ENCODE peak calls at places on chromosomes 12 and 14, in seven cellular contexts. S, C, O, P, J, E and Q are unnamed samples.

GRCh38 chr12:52007158-52007921 is 594 bp downstream of the TAMALIN start:
- DNase-seq in S (no peak), C (no peak), O (no peak), P (peak), J (no peak), E (no peak), Q (no peak)

GRCh38 chr14:96627811-96628775 is 125.9 kb downstream of the PAPOLA start:
- DNase-seq in S (peak), C (no peak), O (no peak), P (no peak), J (no peak), E (no peak), Q (no peak)

GRCh38 chr14:73723799-73724621 is 9.8 kb upstream of the PNMA1 start:
- DNase-seq in S (peak), C (no peak), O (peak), P (no peak), J (no peak), E (no peak), Q (peak)

GRCh38 chr14:25121342-25122129 is 71.6 kb upstream of the STXBP6 start:
- DNase-seq in S (no peak), C (no peak), O (no peak), P (no peak), J (peak), E (no peak), Q (no peak)

GRCh38 chr12:109711596-109712461 is 1.8 kb upstream of the FAM222A start:
- DNase-seq in S (no peak), C (no peak), O (peak), P (no peak), J (peak), E (no peak), Q (no peak)

GRCh38 chr14:101057394-101057793 is 153.9 kb upstream of the RTL1 start:
- DNase-seq in S (no peak), C (no peak), O (no peak), P (no peak), J (no peak), E (no peak), Q (no peak)

GRCh38 chr12:55829967-55830600 is 697 bp upstream of the DNAJC14 start:
- DNase-seq in S (peak), C (peak), O (peak), P (peak), J (no peak), E (no peak), Q (peak)

GRCh38 chr14:63598821-63599220 is 42.9 kb downstream of the WDR89 start:
- DNase-seq in S (no peak), C (no peak), O (no peak), P (no peak), J (no peak), E (no peak), Q (no peak)

GRCh38 chr12:45076417-45077031 is 25.6 kb upstream of the DBX2 start:
- DNase-seq in S (no peak), C (no peak), O (no peak), P (no peak), J (no peak), E (no peak), Q (no peak)

GRCh38 chr12:8088574-8088973 is 6.5 kb downstream of the NECAP1 start:
- DNase-seq in S (no peak), C (no peak), O (no peak), P (peak), J (no peak), E (no peak), Q (peak)

GRCh38 chr12:128069359-128069997 is 197.5 kb upstream of the TMEM132C start:
- DNase-seq in S (peak), C (peak), O (peak), P (peak), J (peak), E (no peak), Q (no peak)

GRCh38 chr12:51817027-51817953 is 31.2 kb downstream of the FIGNL2 start:
- DNase-seq in S (no peak), C (no peak), O (no peak), P (no peak), J (no peak), E (no peak), Q (no peak)

GRCh38 chr14:85572845-85573244 is 42.9 kb downstream of the FLRT2 start:
- DNase-seq in S (no peak), C (no peak), O (no peak), P (no peak), J (no peak), E (no peak), Q (no peak)

GRCh38 chr14:47186491-47186890 is 488.9 kb downstream of the MDGA2 start:
- DNase-seq in S (no peak), C (no peak), O (no peak), P (no peak), J (no peak), E (no peak), Q (no peak)

GRCh38 chr14:73467800-73468199 is 9.5 kb upstream of the NUMB start:
- DNase-seq in S (no peak), C (no peak), O (peak), P (no peak), J (no peak), E (no peak), Q (no peak)

GRCh38 chr12:52794479-52795331 is 1.2 kb downstream of the KRT3 start:
- DNase-seq in S (no peak), C (no peak), O (no peak), P (no peak), J (no peak), E (no peak), Q (no peak)

GRCh38 chr12:106342397-106343212 is 14.9 kb upstream of the POLR3B start:
- DNase-seq in S (no peak), C (no peak), O (no peak), P (no peak), J (peak), E (no peak), Q (no peak)

GRCh38 chr12:63163542-63163941 is 12.5 kb upstream of the AVPR1A start:
- DNase-seq in S (no peak), C (no peak), O (no peak), P (no peak), J (no peak), E (no peak), Q (no peak)

GRCh38 chr12:124774462-124775167 is 89.0 kb downstream of the SCARB1 start:
- DNase-seq in S (no peak), C (no peak), O (no peak), P (peak), J (no peak), E (peak), Q (peak)

GRCh38 chr12:91813701-91814100 is 331.9 kb downstream of the BTG1 start:
- DNase-seq in S (no peak), C (no peak), O (no peak), P (no peak), J (no peak), E (no peak), Q (no peak)

GRCh38 chr12:54341343-54341742 is 16.4 kb downstream of the COPZ1 start:
- DNase-seq in S (no peak), C (no peak), O (no peak), P (no peak), J (no peak), E (no peak), Q (no peak)

GRCh38 chr14:26773906-26774593 is 176.2 kb upstream of the NOVA1 start:
- DNase-seq in S (no peak), C (no peak), O (no peak), P (no peak), J (no peak), E (no peak), Q (no peak)

DNA sequence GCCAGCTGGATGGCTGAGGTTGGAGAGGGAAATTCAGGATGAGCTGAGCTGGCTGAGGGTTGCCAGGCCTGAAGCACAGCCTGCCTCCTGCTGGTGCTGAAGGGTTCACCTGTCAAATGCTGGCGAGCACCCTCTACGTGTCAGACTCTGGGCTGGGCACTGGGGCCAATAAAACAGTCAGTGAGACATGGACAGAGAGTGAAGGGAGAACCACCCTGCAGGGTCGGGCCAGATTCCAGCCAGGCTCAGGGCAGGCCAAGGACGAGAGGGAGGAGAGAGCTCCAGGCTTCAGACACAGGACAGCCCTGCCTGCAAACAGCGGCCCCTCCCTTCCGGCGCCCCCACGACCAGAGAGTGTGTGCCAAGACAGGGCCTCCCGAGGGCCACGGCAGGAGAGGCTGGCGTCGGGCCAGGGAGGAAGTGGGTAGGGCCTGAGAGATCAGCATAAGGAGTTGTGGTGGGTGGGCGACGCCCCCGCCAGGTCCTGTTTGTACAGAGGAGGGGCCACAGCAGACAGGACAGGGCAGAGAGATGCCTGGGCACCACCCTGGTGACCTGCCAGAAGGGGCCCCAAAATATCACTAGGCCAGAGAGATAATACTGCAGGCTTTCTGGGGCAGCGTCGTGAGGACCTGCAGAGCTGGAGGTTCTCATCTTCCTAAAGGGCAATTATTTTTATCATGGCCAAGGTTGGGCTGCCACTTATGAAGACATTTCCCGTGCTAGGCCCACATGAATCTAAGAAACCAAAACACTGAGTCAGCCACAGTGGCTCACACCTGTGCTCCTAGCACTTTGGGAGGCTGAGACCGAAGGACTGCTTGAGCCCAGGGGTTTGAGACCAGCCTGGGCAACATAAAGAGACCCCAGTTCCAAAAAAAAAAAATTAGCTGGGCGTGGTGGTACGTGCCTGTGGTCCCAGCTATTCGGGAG is 73.1 kb upstream of the GPR68 start:
- DNase-seq in S (no peak), C (no peak), O (peak), P (no peak), J (no peak), E (no peak), Q (no peak)
- TF ChIP-seq TAF1 in S (no peak), C (no peak), O (no peak), P (no peak), J (no peak), E (no peak), Q (no peak)

DNA sequence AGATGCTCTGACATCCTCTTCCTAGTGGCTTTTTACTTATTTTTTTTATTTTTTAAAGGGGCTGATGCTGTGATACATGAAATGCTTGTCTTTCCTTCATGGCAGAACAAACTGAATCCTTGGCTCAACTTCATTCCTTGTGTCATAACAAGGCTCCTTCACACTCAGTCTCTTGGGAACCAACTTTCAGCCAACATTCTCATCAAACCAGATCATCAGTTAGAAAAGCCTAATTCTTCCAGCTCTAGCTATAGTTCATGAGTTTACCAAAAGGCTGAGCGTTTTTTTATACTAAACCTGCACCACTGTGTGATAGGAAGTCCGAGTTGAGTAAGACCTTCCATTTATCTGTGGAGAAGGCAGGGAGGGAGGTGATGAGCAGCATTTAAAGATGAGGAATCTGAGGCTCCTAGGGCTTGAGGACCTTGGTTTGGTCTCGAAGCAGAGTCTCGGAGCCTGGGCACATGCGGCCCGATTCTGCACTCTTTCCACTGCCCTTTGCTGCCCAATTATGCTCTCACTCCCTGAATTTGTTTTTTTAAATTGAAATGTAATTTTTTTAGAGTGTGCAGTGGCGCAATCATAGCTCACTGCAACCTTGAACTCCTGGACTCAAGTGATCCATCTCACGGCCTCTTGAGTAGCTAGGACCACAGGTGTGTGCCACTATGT is 8.2 kb downstream of the GPRC5D start:
- DNase-seq in S (no peak), C (no peak), O (no peak), P (no peak), J (no peak), E (no peak), Q (no peak)
- TF ChIP-seq TAF1 in S (no peak), C (no peak), O (no peak), P (no peak), J (no peak), E (no peak), Q (no peak)

DNA sequence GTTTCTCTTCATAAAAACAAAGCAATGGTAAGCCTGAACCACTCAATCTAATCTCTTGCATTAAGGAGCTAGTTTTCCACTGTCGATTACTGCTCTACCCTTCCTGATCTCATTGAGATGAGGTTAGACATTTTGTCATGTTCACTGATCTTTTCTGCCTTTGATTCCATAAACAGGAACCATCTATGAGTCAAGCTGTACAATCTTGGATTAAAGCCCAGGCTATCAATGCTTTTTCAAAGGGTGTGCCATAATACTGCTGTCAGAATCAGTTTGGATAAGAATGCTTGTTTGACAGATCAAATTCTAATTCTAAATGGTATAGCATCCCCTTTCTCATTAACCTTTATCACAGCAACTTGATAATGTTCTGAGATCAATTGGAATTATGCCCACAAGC is 16.1 kb downstream of the GRIP1 start:
- DNase-seq in S (no peak), C (no peak), O (no peak), P (no peak), J (no peak), E (no peak), Q (no peak)
- TF ChIP-seq TAF1 in S (no peak), C (no peak), O (no peak), P (no peak), J (no peak), E (no peak), Q (no peak)

GRCh38 chr12:108379761-108380160 is 40.6 kb upstream of the CMKLR1 start:
- DNase-seq in S (no peak), C (no peak), O (no peak), P (no peak), J (no peak), E (no peak), Q (no peak)

GRCh38 chr12:108380382-108380781 is 41.3 kb upstream of the CMKLR1 start:
- DNase-seq in S (no peak), C (no peak), O (no peak), P (no peak), J (no peak), E (no peak), Q (no peak)

GRCh38 chr12:108382437-108382801 is 43.3 kb upstream of the CMKLR1 start:
- DNase-seq in S (no peak), C (no peak), O (no peak), P (no peak), J (no peak), E (no peak), Q (no peak)

GRCh38 chr12:108377260-108377659 is 38.1 kb upstream of the CMKLR1 start:
- DNase-seq in S (no peak), C (no peak), O (no peak), P (no peak), J (no peak), E (no peak), Q (no peak)

GRCh38 chr12:108381793-108382436 is 42.8 kb upstream of the CMKLR1 start:
- DNase-seq in S (no peak), C (peak), O (no peak), P (no peak), J (no peak), E (no peak), Q (no peak)
- TF ChIP-seq TAF1 in S (no peak), C (no peak), O (no peak), P (no peak), J (no peak), E (no peak), Q (no peak)

DNA sequence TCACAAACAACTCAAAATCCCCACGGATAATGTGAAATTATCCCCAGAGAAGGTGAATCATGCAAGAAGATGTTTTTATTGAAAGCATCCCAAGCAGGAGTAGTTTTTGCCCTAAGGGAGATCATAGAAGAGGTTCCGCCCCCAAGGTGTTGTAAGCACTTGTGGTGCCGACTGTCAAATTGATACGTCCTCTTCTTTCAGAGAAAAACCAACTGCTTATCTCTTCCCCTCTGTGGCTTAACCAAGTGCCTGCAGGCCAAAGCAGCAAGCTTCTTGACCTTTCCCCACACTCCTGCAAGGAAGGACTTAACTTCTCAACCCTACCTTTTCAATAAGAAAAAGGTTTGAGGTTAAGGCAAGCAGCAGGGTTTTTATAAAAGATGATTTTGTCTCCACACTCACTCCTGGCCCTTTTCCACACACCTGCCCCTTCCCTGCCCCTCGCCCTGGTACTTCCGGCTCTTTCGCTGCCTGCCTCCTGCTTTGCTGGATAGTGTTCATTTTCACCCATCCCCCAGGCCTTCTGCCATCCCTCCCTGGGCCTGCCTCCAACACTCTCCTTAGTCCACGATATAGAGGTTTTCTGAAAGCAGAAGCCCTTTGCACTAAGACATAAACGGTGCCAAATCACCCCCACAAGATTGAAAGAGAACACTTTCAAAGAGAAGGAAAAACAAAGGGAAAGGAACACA is 114.5 kb downstream of the EGLN3 start:
- DNase-seq in S (no peak), C (no peak), O (peak), P (no peak), J (no peak), E (no peak), Q (no peak)
- TF ChIP-seq TAF1 in S (no peak), C (no peak), O (no peak), P (no peak), J (no peak), E (no peak), Q (no peak)

GRCh38 chr12:76927170-76927784 is 48.5 kb upstream of the CSRP2 start:
- DNase-seq in S (peak), C (peak), O (peak), P (peak), J (peak), E (no peak), Q (peak)
- TF ChIP-seq TAF1 in S (no peak), C (no peak), O (no peak), P (no peak), J (no peak), E (no peak), Q (no peak)

DNA sequence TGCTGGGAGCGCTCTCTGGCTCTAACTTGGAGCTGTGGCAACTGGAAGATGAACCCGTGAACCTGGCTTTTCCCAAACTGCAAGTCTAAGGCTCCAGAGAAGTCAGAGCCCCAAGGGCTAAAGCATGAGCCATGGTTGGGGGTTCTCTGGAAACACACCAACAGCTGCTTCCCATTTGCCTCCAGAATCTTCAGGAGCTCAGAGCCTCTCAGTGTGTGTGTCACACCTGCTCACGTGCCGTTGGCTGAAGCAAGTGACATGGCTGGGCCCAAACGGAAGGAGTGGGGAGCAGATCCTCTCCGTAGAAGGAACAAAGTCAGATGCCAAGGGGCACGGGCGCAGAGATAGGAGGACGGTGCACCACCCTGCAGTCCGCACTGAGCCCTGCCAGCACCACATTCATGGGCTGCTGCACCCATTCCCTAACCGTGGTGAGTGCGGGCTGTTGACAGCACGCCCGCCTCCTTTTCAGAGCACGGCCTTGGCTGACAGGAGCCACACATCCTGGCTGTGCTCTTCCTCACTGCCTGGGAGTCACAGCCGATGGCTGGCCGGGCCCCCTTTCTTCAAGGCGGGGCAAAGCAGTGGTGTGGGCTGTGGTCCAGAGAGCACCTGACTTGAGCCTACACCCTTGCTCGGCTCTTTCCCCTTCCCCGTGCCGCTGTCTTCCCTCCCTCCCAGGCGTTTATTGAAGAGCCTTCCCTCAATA is 16.6 kb upstream of the TRAF3 start:
- DNase-seq in S (no peak), C (peak), O (no peak), P (no peak), J (no peak), E (no peak), Q (no peak)
- TF ChIP-seq TAF1 in S (no peak), C (no peak), O (no peak), P (no peak), J (no peak), E (no peak), Q (no peak)